ENCODE peak calls at places on chromosomes 11 and 22, in six cellular contexts. H is pancreas, L is colonic mucosa, O is thoracic aorta, G is suprapubic skin, V is GM23248. E is an unnamed sample. For H3K4me1, the result is how much of the 10 kb centered on the place peaks cover.

GRCh38 chr11:3178349-3178748 is 13.2 kb upstream of the OSBPL5 start:
- DNase-seq in V (peak), G (no peak), H (no peak), L (no peak), O (no peak), E (no peak)

GRCh38 chr11:44785856-44786606 is 59.3 kb downstream of the TSPAN18 start:
- DNase-seq in H (no peak), L (no peak), G (no peak), V (no peak), O (no peak), E (no peak)

GRCh38 chr11:91804057-91804456 is 420.6 kb upstream of the FAT3 start:
- DNase-seq in H (no peak), O (no peak), G (no peak), L (no peak), V (no peak), E (no peak)

GRCh38 chr22:49103314-49104052 is 724.2 kb downstream of the BRD1 start:
- DNase-seq in L (no peak), H (no peak), O (no peak), G (no peak), V (no peak), E (no peak)

GRCh38 chr22:49724030-49724892 is 103.4 kb downstream of the BRD1 start:
- DNase-seq in O (no peak), L (no peak), V (no peak), G (no peak), H (no peak), E (no peak)

GRCh38 chr11:115087791-115088190 is 409.5 kb downstream of the NXPE2 start:
- DNase-seq in O (no peak), L (no peak), G (no peak), V (no peak), H (no peak), E (no peak)

GRCh38 chr22:43302462-43303109 is 40.6 kb downstream of the SCUBE1 start:
- DNase-seq in O (no peak), H (no peak), G (no peak), V (no peak), L (no peak), E (peak)

GRCh38 chr11:79152511-79152910 is 288.3 kb downstream of the TENM4 start:
- DNase-seq in O (no peak), V (no peak), H (no peak), L (no peak), G (no peak), E (no peak)

GRCh38 chr22:39634530-39635399 is 64.2 kb downstream of the CACNA1I start:
- DNase-seq in V (peak), G (no peak), H (no peak), O (no peak), L (peak), E (no peak)

GRCh38 chr11:8698917-8699441 is 16.4 kb downstream of the RPL27A start:
- DNase-seq in H (no peak), O (no peak), G (no peak), V (no peak), L (no peak), E (no peak)

GRCh38 chr22:44878483-44879300 is 126.3 kb downstream of the ARHGAP8 start:
- DNase-seq in H (no peak), V (no peak), L (no peak), O (no peak), G (peak), E (no peak)

GRCh38 chr11:119149371-119150275 is 771 bp downstream of the ABCG4 start:
- DNase-seq in O (no peak), H (no peak), V (no peak), L (no peak), G (no peak), E (peak)
- H3K4me3 ChIP-seq in O (peak), H (peak), V (peak), L (peak), G (peak), E (peak)

DNA sequence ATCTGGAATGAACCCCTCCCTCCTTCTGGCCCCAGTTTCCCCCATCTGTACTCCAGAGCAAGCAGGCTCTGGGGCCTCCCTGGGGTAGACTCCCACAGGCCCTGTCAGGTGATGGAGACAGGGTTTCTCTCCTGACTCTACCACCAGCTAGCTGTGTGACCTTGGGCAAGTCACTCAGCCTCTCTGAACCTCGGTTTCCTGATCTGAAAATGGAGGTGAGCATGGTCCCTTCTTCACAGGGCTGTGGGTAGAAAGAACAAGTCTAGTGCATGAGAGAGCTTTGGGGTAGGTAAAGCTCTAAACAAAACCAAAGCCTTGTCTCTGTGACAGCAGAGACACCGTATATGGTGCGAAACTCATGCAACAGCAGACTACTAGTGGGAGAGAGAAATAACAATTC is 5.6 kb downstream of the CD5 start:
- DNase-seq in O (no peak), L (no peak), H (no peak), G (no peak), V (no peak), E (no peak)
- H3K4me1 ChIP-seq in O (under half), L (under half), H (under half), G (under half), V (under half), E (under half)

GRCh38 chr22:38290347-38290746 is 17.5 kb upstream of the TMEM184B start:
- DNase-seq in H (no peak), V (no peak), G (no peak), L (peak), O (no peak), E (no peak)
- H3K27ac ChIP-seq in H (no peak), V (no peak), G (no peak), L (peak), O (no peak), E (peak)

GRCh38 chr11:61359541-61359940 is 2.1 kb downstream of the CYB561A3 start:
- DNase-seq in O (no peak), G (no peak), V (no peak), L (peak), H (no peak), E (no peak)

GRCh38 chr11:61356701-61357100 is 5.0 kb downstream of the CYB561A3 start:
- DNase-seq in G (no peak), V (no peak), O (no peak), H (no peak), L (no peak), E (no peak)

GRCh38 chr11:61357894-61358239 is 3.8 kb downstream of the CYB561A3 start:
- DNase-seq in L (no peak), V (no peak), O (no peak), H (no peak), G (no peak), E (no peak)

GRCh38 chr11:61357233-61357893 is 4.3 kb downstream of the CYB561A3 start:
- DNase-seq in L (no peak), H (no peak), O (no peak), G (no peak), V (no peak), E (no peak)

DNA sequence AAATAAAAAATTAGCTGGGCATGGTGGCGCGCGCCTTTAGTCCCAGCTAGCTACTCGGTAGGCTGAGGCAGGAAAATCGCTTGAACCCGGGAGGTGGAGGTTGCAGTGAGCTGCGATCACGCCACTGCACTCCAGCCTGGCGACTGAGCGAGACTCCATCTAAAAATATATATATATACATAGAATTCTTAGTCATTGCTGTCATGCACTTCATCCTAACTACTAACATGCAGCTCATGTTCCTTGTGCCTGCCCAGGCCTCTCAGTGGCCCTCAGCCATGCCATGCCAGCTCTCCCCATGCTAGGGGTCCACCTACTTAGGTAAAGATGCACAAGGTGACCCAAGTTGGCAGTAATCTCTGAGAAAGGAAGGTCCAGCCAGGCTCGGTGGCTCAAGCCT is 3.1 kb downstream of the CYB561A3 start:
- DNase-seq in L (no peak), O (no peak), G (no peak), V (no peak), H (no peak), E (no peak)
- H3K4me3 ChIP-seq in L (no peak), O (no peak), G (no peak), V (no peak), H (no peak), E (no peak)

DNA sequence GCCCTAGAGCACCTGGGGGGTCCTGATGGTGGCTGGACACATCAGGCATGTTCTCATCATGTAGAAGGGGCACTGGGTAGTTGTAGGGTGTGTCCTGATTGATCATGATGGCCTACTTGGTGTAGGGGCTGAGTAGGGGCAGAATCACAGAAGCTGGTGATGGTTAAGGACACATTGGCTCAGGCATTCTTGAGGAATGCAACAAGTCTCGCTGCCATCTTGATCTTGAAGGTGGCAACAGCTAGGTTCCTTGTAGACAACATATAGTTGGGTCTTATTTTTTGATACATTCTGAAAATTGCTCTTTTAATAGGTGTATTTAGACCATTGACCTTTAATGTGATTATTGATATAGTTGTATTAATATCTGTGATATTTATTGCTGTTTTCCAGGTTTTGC is 28.1 kb downstream of the PPP6R3 start:
- DNase-seq in O (no peak), L (no peak), G (no peak), H (no peak), V (no peak), E (no peak)
- H3K4me1 ChIP-seq in O (under half), L (under half), G (under half), H (under half), V (under half), E (under half)

GRCh38 chr22:23282089-23282501 is 101.8 kb downstream of the BCR start:
- DNase-seq in H (peak), O (peak), V (peak), L (peak), G (no peak), E (peak)
- H3K27ac ChIP-seq in H (peak), O (peak), V (peak), L (no peak), G (peak), E (peak)

GRCh38 chr11:132334769-132335280 is 964.4 kb downstream of the NTM start:
- DNase-seq in O (no peak), H (no peak), G (no peak), V (no peak), L (no peak), E (no peak)
- H3K4me3 ChIP-seq in O (no peak), H (no peak), G (no peak), V (no peak), L (no peak), E (no peak)

GRCh38 chr11:45930951-45931563 is 8.6 kb downstream of the LARGE2 start:
- DNase-seq in G (no peak), V (no peak), H (no peak), L (no peak), O (no peak), E (no peak)
- H3K4me1 ChIP-seq in G (half or more), V (under half), H (under half), L (under half), O (under half), E (under half)

GRCh38 chr11:102289510-102290078 is 27.7 kb upstream of the BIRC3 start:
- DNase-seq in G (no peak), H (no peak), L (no peak), O (no peak), V (peak), E (no peak)
- H3K27ac ChIP-seq in G (no peak), H (peak), L (no peak), O (peak), V (peak), E (peak)

GRCh38 chr11:110715541-110715940 is 3.3 kb upstream of the ARHGAP20 start:
- DNase-seq in G (no peak), O (no peak), V (peak), L (no peak), H (no peak), E (no peak)

GRCh38 chr11:110712643-110713468 is 619 bp upstream of the ARHGAP20 start:
- DNase-seq in V (peak), H (no peak), G (no peak), O (no peak), L (peak), E (no peak)

GRCh38 chr11:110713469-110713776 is 1.2 kb upstream of the ARHGAP20 start:
- DNase-seq in G (no peak), L (no peak), H (no peak), V (no peak), O (no peak), E (no peak)

GRCh38 chr11:110711776-110712642 is at the start of gene ARHGAP20:
- DNase-seq in H (peak), V (peak), G (peak), L (peak), O (peak), E (peak)

DNA sequence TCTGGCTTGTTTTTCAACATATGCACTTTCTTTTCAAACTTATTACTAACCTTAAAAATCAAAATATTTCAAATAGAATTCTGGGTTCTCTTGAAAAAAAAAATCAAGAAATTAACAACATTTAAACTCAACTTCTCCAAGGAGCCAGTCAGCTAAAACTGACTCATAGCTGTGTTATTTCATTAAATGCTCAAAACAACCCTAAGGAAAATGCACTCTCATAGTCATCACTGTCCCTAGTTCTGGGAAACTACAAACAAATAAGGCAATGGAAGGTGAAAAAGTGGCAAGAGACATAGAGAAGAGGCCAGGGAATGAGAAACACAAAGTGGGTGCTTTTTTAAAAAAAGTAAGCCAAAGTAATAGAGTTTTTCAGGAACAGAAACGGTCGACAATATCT is 4.1 kb upstream of the ARHGAP20 start:
- DNase-seq in V (peak), G (no peak), L (no peak), H (no peak), O (no peak), E (no peak)
- H3K4me3 ChIP-seq in V (no peak), G (no peak), L (no peak), H (no peak), O (no peak), E (no peak)

E was measured in upper lobe of left lung.